ENCODE peak calls at places on chromosomes 6 and 20, in six cellular contexts. N, G, Y, V, X and S are unnamed samples.

GRCh38 chr6:167550936-167551633 is 226.2 kb downstream of the TTLL2 start:
- DNase-seq in N (no peak), G (peak; percentile 38), Y (no peak), V (peak; percentile 89), X (no peak), S (no peak)

GRCh38 chr20:23132293-23132929 is 46.3 kb upstream of the CD93 start:
- DNase-seq in N (no peak), G (no peak), Y (no peak), V (no peak), X (no peak), S (no peak)

GRCh38 chr6:99501762-99502161 is 13.5 kb downstream of the USP45 start:
- DNase-seq in N (no peak), G (no peak), Y (no peak), V (no peak), X (no peak), S (no peak)

GRCh38 chr20:54133434-54134427 is 40.1 kb downstream of the CYP24A1 start:
- DNase-seq in N (no peak), G (no peak), Y (no peak), V (peak; percentile 49), X (no peak), S (no peak)

GRCh38 chr6:15439410-15440022 is 193.6 kb downstream of the JARID2 start:
- DNase-seq in N (no peak), G (no peak), Y (no peak), V (no peak), X (no peak), S (no peak)

GRCh38 chr6:109690373-109690739 is 646 bp downstream of the AK9 start:
- DNase-seq in N (peak; percentile 74), G (no peak), Y (no peak), V (peak; percentile 68), X (peak; percentile 75), S (no peak)

GRCh38 chr6:7730852-7731251 is 5.0 kb downstream of the BMP6 start:
- DNase-seq in N (no peak), G (no peak), Y (no peak), V (no peak), X (no peak), S (no peak)

GRCh38 chr6:137493218-137494038 is 766 bp downstream of the OLIG3 start:
- DNase-seq in N (peak; percentile 19), G (no peak), Y (no peak), V (no peak), X (no peak), S (no peak)

GRCh38 chr6:118100763-118101162 is 193.7 kb downstream of the SLC35F1 start:
- DNase-seq in N (no peak), G (no peak), Y (peak; percentile 36), V (no peak), X (no peak), S (no peak)

GRCh38 chr6:138454976-138455706 is 44.2 kb downstream of the NHSL1 start:
- DNase-seq in N (peak; percentile 53), G (no peak), Y (no peak), V (no peak), X (no peak), S (no peak)

GRCh38 chr6:112218563-112218962 is 35.8 kb downstream of the LAMA4 start:
- DNase-seq in N (no peak), G (no peak), Y (no peak), V (no peak), X (no peak), S (no peak)

GRCh38 chr20:61812121-61812520 is 253.6 kb downstream of the TAF4 start:
- DNase-seq in N (no peak), G (no peak), Y (no peak), V (no peak), X (no peak), S (no peak)